ENCODE peak calls at places on chromosome 10, in five cellular contexts. V is activated CD8-positive, alpha-beta T cell treated with anti-CD3 and anti-CD28 coated beads for 36 hours; O is mucosa of gallbladder; Q is stimulated activated naive CD8-positive, alpha-beta T cell treated with anti-CD3 and anti-CD28 coated beads, Interleukin-15, Interleukin-2, amounts not matched to agents 100 U/mL and 50 U/mL, for 24 hours; C is T-cell. T is an unnamed sample.
A peak's percentile ranks its signal among the peaks of the same experiment; 100 is the strongest.

GRCh38 chr10:8301831-8302230 is 247.3 kb downstream of the GATA3 start:
- DNase-seq in V (no peak), O (no peak), Q (no peak), C (no peak), T (no peak)

GRCh38 chr10:92692085-92692671 is 2.4 kb downstream of the HHEX start:
- DNase-seq in V (peak; percentile 13), O (no peak), Q (no peak), C (no peak), T (no peak)

GRCh38 chr10:98246911-98247820 is 20.8 kb downstream of the LOXL4 start:
- DNase-seq in V (no peak), O (peak; percentile 6), Q (no peak), C (no peak), T (no peak)

GRCh38 chr10:8393531-8393930 is 339.0 kb downstream of the GATA3 start:
- DNase-seq in V (no peak), O (no peak), Q (no peak), C (no peak), T (no peak)

GRCh38 chr10:49690673-49691356 is 11.4 kb downstream of the C10orf53 start:
- DNase-seq in V (no peak), O (no peak), Q (no peak), C (no peak), T (no peak)

GRCh38 chr10:112360308-112361270 is 13.3 kb upstream of the ACSL5 start:
- DNase-seq in V (no peak), O (peak; percentile 72), Q (no peak), C (no peak), T (peak; percentile 88)

GRCh38 chr10:132107947-132108877 is 42.5 kb downstream of the JAKMIP3 start:
- DNase-seq in V (no peak), O (no peak), Q (no peak), C (no peak), T (no peak)

GRCh38 chr10:74593470-74593869 is 232.9 kb upstream of the KAT6B start:
- DNase-seq in V (no peak), O (no peak), Q (no peak), C (no peak), T (peak; percentile 5)

GRCh38 chr10:103487396-103487708 is 6.2 kb upstream of the NEURL1 start:
- DNase-seq in V (no peak), O (no peak), Q (no peak), C (no peak), T (no peak)

GRCh38 chr10:89301721-89302445 is at the start of gene IFIT2:
- DNase-seq in V (peak; percentile 21), O (no peak), Q (peak; percentile 14), C (peak; percentile 9), T (peak; percentile 50)

GRCh38 chr10:84213076-84213475 is 12.3 kb downstream of the LRIT2 start:
- DNase-seq in V (no peak), O (no peak), Q (no peak), C (no peak), T (no peak)

GRCh38 chr10:61464461-61465215 is 11.5 kb upstream of the TMEM26 start:
- DNase-seq in V (no peak), O (no peak), Q (no peak), C (no peak), T (no peak)

GRCh38 chr10:72337039-72337629 is 17.6 kb downstream of the DNAJB12 start:
- DNase-seq in V (peak; percentile 71), O (peak; percentile 86), Q (peak; percentile 86), C (peak; percentile 59), T (peak; percentile 79)

GRCh38 chr10:86969421-86970041 is 1.2 kb downstream of the ADIRF start:
- DNase-seq in V (no peak), O (no peak), Q (no peak), C (no peak), T (no peak)

GRCh38 chr10:63429280-63429679 is 36.5 kb downstream of the JMJD1C start:
- DNase-seq in V (no peak), O (no peak), Q (no peak), C (no peak), T (no peak)

GRCh38 chr10:88886557-88886956 is 6.5 kb downstream of the STAMBPL1 start:
- DNase-seq in V (peak; percentile 44), O (no peak), Q (no peak), C (no peak), T (no peak)

GRCh38 chr10:74117738-74118137 is 32.9 kb downstream of the AP3M1 start:
- DNase-seq in V (peak; percentile 18), O (no peak), Q (no peak), C (no peak), T (no peak)

GRCh38 chr10:116689096-116689495 is 53.3 kb downstream of the HSPA12A start:
- DNase-seq in V (no peak), O (no peak), Q (no peak), C (no peak), T (no peak)

GRCh38 chr10:115953203-115953602 is 319.8 kb downstream of the GFRA1 start:
- DNase-seq in V (no peak), O (no peak), Q (no peak), C (no peak), T (no peak)

GRCh38 chr10:82041018-82041417 is 166.0 kb downstream of the NRG3 start:
- DNase-seq in V (no peak), O (no peak), Q (no peak), C (no peak), T (no peak)

GRCh38 chr10:15370741-15371701 is at the start of gene FAM171A1:
- DNase-seq in V (peak; percentile 71), O (peak; percentile 59), Q (peak; percentile 74), C (peak; percentile 49), T (peak; percentile 59)

GRCh38 chr10:35409094-35409582 is 72.8 kb downstream of the CCNY start:
- DNase-seq in V (peak; percentile 41), O (no peak), Q (peak; percentile 10), C (no peak), T (no peak)

GRCh38 chr10:115049957-115050356 is 43.2 kb upstream of the ATRNL1 start:
- DNase-seq in V (no peak), O (no peak), Q (no peak), C (no peak), T (no peak)

GRCh38 chr10:132434405-132435005 is 37.5 kb downstream of the PWWP2B start:
- DNase-seq in V (peak; percentile 81), O (no peak), Q (peak; percentile 79), C (no peak), T (no peak)

GRCh38 chr10:47346572-47347302 is 1.4 kb upstream of the RBP3 start:
- DNase-seq in V (no peak), O (no peak), Q (no peak), C (no peak), T (no peak)

GRCh38 chr10:6200588-6201510 is 1.9 kb upstream of the PFKFB3 start:
- DNase-seq in V (peak; percentile 66), O (no peak), Q (peak; percentile 25), C (no peak), T (peak; percentile 22)

GRCh38 chr10:12348341-12348869 is 942 bp upstream of the CAMK1D start:
- DNase-seq in V (no peak), O (peak; percentile 11), Q (no peak), C (no peak), T (no peak)

GRCh38 chr10:70584941-70585544 is 17.5 kb downstream of the PRF1 start:
- DNase-seq in V (peak; percentile 28), O (no peak), Q (no peak), C (no peak), T (no peak)

T was measured in prostate gland.